ENCODE peak calls at places on chromosomes 13 and 19, in seven cellular contexts. One of them, this sample, is unnamed.

GRCh38 chr19:46495789-46496099 is at the start of gene PNMA8B:
- DNase-seq in IMR-90: peak; percentile 27
- DNase-seq in heart left ventricle: peak; percentile 53
- DNase-seq in suprapubic skin: no peak
- DNase-seq in GM12892: no peak
- DNase-seq in adrenal gland: peak; percentile 94
- DNase-seq in right lobe of liver: peak; percentile 47
- DNase-seq in this sample: no peak

GRCh38 chr13:97953376-97953970 is at the start of gene IPO5:
- DNase-seq in IMR-90: peak; percentile 73
- DNase-seq in heart left ventricle: no peak
- DNase-seq in suprapubic skin: no peak
- DNase-seq in GM12892: no peak
- DNase-seq in adrenal gland: no peak
- DNase-seq in right lobe of liver: no peak
- DNase-seq in this sample: no peak

GRCh38 chr13:65593298-65593874 is 1636.8 kb downstream of the PCDH9 start:
- DNase-seq in IMR-90: no peak
- DNase-seq in heart left ventricle: no peak
- DNase-seq in suprapubic skin: no peak
- DNase-seq in GM12892: no peak
- DNase-seq in adrenal gland: no peak
- DNase-seq in right lobe of liver: no peak
- DNase-seq in this sample: no peak

GRCh38 chr19:47363758-47364529 is 14.8 kb downstream of the DHX34 start:
- DNase-seq in IMR-90: peak; percentile 65
- DNase-seq in heart left ventricle: no peak
- DNase-seq in suprapubic skin: no peak
- DNase-seq in GM12892: no peak
- DNase-seq in adrenal gland: no peak
- DNase-seq in right lobe of liver: no peak
- DNase-seq in this sample: no peak

GRCh38 chr13:110680852-110681251 is 25.1 kb downstream of the CARS2 start:
- DNase-seq in IMR-90: no peak
- DNase-seq in heart left ventricle: no peak
- DNase-seq in suprapubic skin: no peak
- DNase-seq in GM12892: peak; percentile 36
- DNase-seq in adrenal gland: peak; percentile 45
- DNase-seq in right lobe of liver: no peak
- DNase-seq in this sample: no peak

GRCh38 chr19:33157906-33158305 is 26.0 kb downstream of the WDR88 start:
- DNase-seq in IMR-90: no peak
- DNase-seq in heart left ventricle: no peak
- DNase-seq in suprapubic skin: no peak
- DNase-seq in GM12892: no peak
- DNase-seq in adrenal gland: no peak
- DNase-seq in right lobe of liver: no peak
- DNase-seq in this sample: no peak

GRCh38 chr19:10535613-10536012 is 8.1 kb upstream of the ATG4D start:
- DNase-seq in IMR-90: peak; percentile 36
- DNase-seq in heart left ventricle: no peak
- DNase-seq in suprapubic skin: no peak
- DNase-seq in GM12892: no peak
- DNase-seq in adrenal gland: no peak
- DNase-seq in right lobe of liver: no peak
- DNase-seq in this sample: no peak

GRCh38 chr19:33438016-33438671 is 64.6 kb downstream of the CEBPG start:
- DNase-seq in IMR-90: peak; percentile 10
- DNase-seq in heart left ventricle: peak; percentile 29
- DNase-seq in suprapubic skin: no peak
- DNase-seq in GM12892: no peak
- DNase-seq in adrenal gland: peak; percentile 69
- DNase-seq in right lobe of liver: peak; percentile 94
- DNase-seq in this sample: no peak

GRCh38 chr13:111517641-111518010 is 197.2 kb downstream of the TEX29 start:
- DNase-seq in IMR-90: no peak
- DNase-seq in heart left ventricle: no peak
- DNase-seq in suprapubic skin: no peak
- DNase-seq in GM12892: no peak
- DNase-seq in adrenal gland: no peak
- DNase-seq in right lobe of liver: no peak
- DNase-seq in this sample: no peak

GRCh38 chr13:58018865-58019264 is 387.3 kb downstream of the PCDH17 start:
- DNase-seq in IMR-90: no peak
- DNase-seq in heart left ventricle: no peak
- DNase-seq in suprapubic skin: no peak
- DNase-seq in GM12892: no peak
- DNase-seq in adrenal gland: no peak
- DNase-seq in right lobe of liver: no peak
- DNase-seq in this sample: no peak

GRCh38 chr19:45670670-45671453 is 2.8 kb downstream of the GIPR start:
- DNase-seq in IMR-90: peak; percentile 72
- DNase-seq in heart left ventricle: peak; percentile 49
- DNase-seq in suprapubic skin: peak; percentile 88
- DNase-seq in GM12892: peak; percentile 92
- DNase-seq in adrenal gland: peak; percentile 75
- DNase-seq in right lobe of liver: peak; percentile 60
- DNase-seq in this sample: no peak

GRCh38 chr13:74111901-74112824 is 22.0 kb downstream of the KLF12 start:
- DNase-seq in IMR-90: no peak
- DNase-seq in heart left ventricle: no peak
- DNase-seq in suprapubic skin: no peak
- DNase-seq in GM12892: no peak
- DNase-seq in adrenal gland: no peak
- DNase-seq in right lobe of liver: no peak
- DNase-seq in this sample: no peak

GRCh38 chr13:24629320-24629719 is 50.9 kb upstream of the ATP12A start:
- DNase-seq in IMR-90: no peak
- DNase-seq in heart left ventricle: no peak
- DNase-seq in suprapubic skin: no peak
- DNase-seq in GM12892: no peak
- DNase-seq in adrenal gland: peak; percentile 55
- DNase-seq in right lobe of liver: no peak
- DNase-seq in this sample: no peak

GRCh38 chr13:111640476-111640875 is 320.0 kb downstream of the TEX29 start:
- DNase-seq in IMR-90: no peak
- DNase-seq in heart left ventricle: no peak
- DNase-seq in suprapubic skin: no peak
- DNase-seq in GM12892: no peak
- DNase-seq in adrenal gland: no peak
- DNase-seq in right lobe of liver: peak; percentile 28
- DNase-seq in this sample: no peak

GRCh38 chr13:41061914-41062837 is 867 bp downstream of the WBP4 start:
- DNase-seq in IMR-90: peak; percentile 64
- DNase-seq in heart left ventricle: no peak
- DNase-seq in suprapubic skin: no peak
- DNase-seq in GM12892: peak; percentile 32
- DNase-seq in adrenal gland: no peak
- DNase-seq in right lobe of liver: no peak
- DNase-seq in this sample: no peak

GRCh38 chr19:41528106-41528505 is 47.9 kb upstream of the CEACAM21 start:
- DNase-seq in IMR-90: no peak
- DNase-seq in heart left ventricle: no peak
- DNase-seq in suprapubic skin: no peak
- DNase-seq in GM12892: no peak
- DNase-seq in adrenal gland: no peak
- DNase-seq in right lobe of liver: no peak
- DNase-seq in this sample: no peak

GRCh38 chr13:100537486-100537885 is 51.1 kb downstream of the GGACT start:
- DNase-seq in IMR-90: no peak
- DNase-seq in heart left ventricle: no peak
- DNase-seq in suprapubic skin: peak; percentile 60
- DNase-seq in GM12892: no peak
- DNase-seq in adrenal gland: no peak
- DNase-seq in right lobe of liver: peak; percentile 25
- DNase-seq in this sample: no peak

GRCh38 chr13:44046428-44046827 is 166.7 kb downstream of the LACC1 start:
- DNase-seq in IMR-90: no peak
- DNase-seq in heart left ventricle: no peak
- DNase-seq in suprapubic skin: no peak
- DNase-seq in GM12892: no peak
- DNase-seq in adrenal gland: no peak
- DNase-seq in right lobe of liver: no peak
- DNase-seq in this sample: no peak

GRCh38 chr13:73860501-73860900 is 273.7 kb downstream of the KLF12 start:
- DNase-seq in IMR-90: no peak
- DNase-seq in heart left ventricle: no peak
- DNase-seq in suprapubic skin: no peak
- DNase-seq in GM12892: no peak
- DNase-seq in adrenal gland: no peak
- DNase-seq in right lobe of liver: no peak
- DNase-seq in this sample: no peak

DNA sequence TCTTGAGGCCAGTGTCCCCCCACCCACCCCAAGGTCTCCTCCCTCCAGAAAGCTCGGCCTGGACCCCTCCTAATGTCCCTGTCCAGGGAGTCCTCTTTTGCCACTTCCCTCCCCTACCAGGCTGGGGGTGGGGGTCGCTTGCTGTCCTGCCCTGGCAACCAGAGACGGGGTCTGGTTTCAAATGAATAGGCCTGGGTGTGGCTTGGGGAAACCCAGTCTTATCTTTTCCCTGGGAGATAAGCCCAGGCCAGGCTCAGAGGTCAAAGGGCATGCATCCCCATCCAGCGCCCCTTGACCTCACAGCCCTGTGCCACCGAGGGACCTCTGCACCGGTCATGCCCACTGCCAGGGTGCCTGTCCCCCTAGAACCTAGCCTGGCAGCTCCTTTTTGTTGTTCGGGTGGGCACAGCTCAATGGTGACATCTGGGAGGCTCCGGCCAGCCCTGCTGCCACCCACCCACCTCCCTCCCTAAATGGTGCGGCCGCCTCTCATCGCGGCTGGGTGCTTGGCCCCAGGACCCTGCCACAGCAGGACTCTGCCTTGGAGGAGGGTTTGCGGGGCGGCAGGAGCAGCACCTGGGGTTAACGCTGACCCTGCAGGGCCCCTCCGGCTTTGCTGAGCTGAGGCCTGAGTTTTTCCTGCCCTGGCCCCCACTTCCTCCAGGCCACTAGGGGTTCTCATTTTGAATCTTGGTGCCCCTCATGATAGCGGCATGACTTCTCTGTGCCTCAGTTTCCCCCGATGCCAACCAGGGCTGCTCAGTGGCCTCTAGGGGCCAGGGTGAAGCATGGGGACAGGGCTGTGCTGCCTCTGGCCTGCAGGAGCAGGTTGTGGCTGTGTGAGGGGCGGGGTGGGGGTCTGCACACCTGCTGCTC is 2.8 kb upstream of the CERS1 start:
- DNase-seq in IMR-90: no peak
- DNase-seq in heart left ventricle: no peak
- DNase-seq in suprapubic skin: no peak
- DNase-seq in GM12892: no peak
- DNase-seq in adrenal gland: no peak
- DNase-seq in right lobe of liver: no peak
- DNase-seq in this sample: no peak
- TF ChIP-seq POLR2A in IMR-90: no peak
- TF ChIP-seq POLR2A in heart left ventricle: no peak
- TF ChIP-seq POLR2A in suprapubic skin: no peak
- TF ChIP-seq POLR2A in GM12892: peak; percentile 27
- TF ChIP-seq POLR2A in adrenal gland: no peak
- TF ChIP-seq POLR2A in right lobe of liver: no peak
- TF ChIP-seq POLR2A in this sample: no peak

DNA sequence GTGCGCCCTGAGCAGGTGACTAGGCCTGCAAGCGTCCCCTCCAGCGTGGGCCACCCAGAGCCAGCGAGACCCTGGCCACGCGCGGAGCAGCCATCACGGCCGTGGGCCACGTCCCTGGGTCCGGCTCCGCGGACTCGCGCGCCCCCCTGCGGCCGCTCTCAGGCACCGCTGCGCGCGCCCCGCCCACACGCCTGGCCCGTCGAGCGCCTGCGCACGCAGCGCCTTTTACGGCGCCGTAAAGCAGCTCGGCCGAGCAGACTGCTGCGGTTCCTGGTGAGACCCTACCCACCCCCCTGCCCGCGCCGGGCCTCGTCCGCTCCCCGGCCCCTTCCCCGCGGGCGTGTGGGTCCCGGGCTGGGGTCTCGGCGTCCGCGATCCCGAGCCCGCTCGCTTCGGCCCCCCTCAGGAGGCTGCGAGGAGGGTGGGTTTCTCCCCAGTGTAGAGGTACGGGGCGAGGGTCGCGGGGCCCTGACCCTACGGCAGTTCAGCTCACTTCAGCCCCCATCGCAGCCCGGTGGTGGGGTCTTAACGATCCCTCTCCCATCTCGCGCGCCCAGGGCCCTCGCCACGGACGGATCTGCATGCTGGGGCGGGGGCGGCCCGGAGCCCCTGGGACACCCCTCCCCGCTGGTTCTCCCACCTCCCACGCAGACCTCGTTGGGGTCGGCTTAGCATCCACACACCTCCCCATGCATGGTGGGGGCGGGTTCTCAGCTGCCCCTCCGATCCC is at the start of gene TRAPPC5:
- DNase-seq in IMR-90: peak; percentile 76
- DNase-seq in heart left ventricle: peak; percentile 84
- DNase-seq in suprapubic skin: peak; percentile 87
- DNase-seq in GM12892: peak; percentile 78
- DNase-seq in adrenal gland: peak; percentile 88
- DNase-seq in right lobe of liver: peak; percentile 89
- DNase-seq in this sample: no peak
- TF ChIP-seq POLR2A in IMR-90: no peak
- TF ChIP-seq POLR2A in heart left ventricle: no peak
- TF ChIP-seq POLR2A in suprapubic skin: no peak
- TF ChIP-seq POLR2A in GM12892: peak; percentile 27
- TF ChIP-seq POLR2A in adrenal gland: peak; percentile 27
- TF ChIP-seq POLR2A in right lobe of liver: peak; percentile 32
- TF ChIP-seq POLR2A in this sample: no peak

DNA sequence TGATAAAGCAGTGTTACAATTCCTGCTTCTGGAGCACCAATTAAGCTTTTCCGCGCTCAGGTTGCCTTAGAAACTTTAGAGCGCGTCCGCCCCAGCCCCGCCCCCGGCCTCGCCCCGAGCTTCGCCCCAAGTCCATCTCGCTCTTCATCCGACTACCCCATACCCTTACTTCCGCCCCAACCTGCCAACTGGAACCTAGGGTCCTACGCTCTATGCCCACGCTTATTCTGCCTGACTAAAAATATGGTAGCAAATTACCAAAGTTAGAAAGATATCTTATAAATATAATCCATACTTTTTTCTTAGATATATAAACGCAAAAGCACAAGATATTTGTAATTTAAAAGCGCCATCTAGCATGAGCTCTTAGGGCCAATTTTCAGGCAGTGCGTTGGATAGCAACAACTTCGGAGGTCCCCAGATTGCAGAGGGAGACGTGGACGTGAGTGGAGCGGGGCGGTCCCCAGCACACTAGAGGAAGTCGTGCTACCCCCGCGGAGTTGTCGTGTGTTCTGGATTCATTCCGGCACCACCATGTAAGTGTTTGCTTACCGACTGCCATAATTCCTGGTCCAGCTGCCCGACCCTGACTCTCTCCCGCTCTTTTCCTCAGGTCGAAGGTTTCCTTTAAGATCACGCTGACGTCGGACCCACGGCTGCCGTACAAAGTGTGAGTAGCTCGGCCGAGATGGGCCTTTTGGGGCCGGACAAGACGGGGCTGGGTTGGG is at the start of gene UFM1:
- DNase-seq in IMR-90: peak; percentile 96
- DNase-seq in heart left ventricle: peak; percentile 91
- DNase-seq in suprapubic skin: peak; percentile 95
- DNase-seq in GM12892: peak; percentile 48
- DNase-seq in adrenal gland: peak; percentile 94
- DNase-seq in right lobe of liver: peak; percentile 95
- DNase-seq in this sample: peak; percentile 43
- TF ChIP-seq POLR2A in IMR-90: peak; percentile 95
- TF ChIP-seq POLR2A in heart left ventricle: no peak
- TF ChIP-seq POLR2A in suprapubic skin: peak; percentile 83
- TF ChIP-seq POLR2A in GM12892: peak; percentile 85
- TF ChIP-seq POLR2A in adrenal gland: peak; percentile 63
- TF ChIP-seq POLR2A in right lobe of liver: peak; percentile 77
- TF ChIP-seq POLR2A in this sample: peak; percentile 65

GRCh38 chr19:18304496-18305312 is 18.2 kb downstream of the LSM4 start:
- DNase-seq in IMR-90: peak; percentile 83
- DNase-seq in heart left ventricle: peak; percentile 89
- DNase-seq in suprapubic skin: peak; percentile 96
- DNase-seq in GM12892: peak; percentile 87
- DNase-seq in adrenal gland: peak; percentile 97
- DNase-seq in right lobe of liver: peak; percentile 87
- DNase-seq in this sample: no peak
- TF ChIP-seq POLR2A in IMR-90: peak; percentile 88
- TF ChIP-seq POLR2A in heart left ventricle: no peak
- TF ChIP-seq POLR2A in suprapubic skin: peak; percentile 82
- TF ChIP-seq POLR2A in GM12892: peak; percentile 78
- TF ChIP-seq POLR2A in adrenal gland: peak; percentile 66
- TF ChIP-seq POLR2A in right lobe of liver: peak; percentile 77
- TF ChIP-seq POLR2A in this sample: no peak